ENCODE peak calls at places on chromosome 19, in six cellular contexts. J is lower lobe of right lung, K is trophoblast cell, X is adrenal gland, I is endothelial cell, P is IMR-90. G is an unnamed sample.

GRCh38 chr19:33550741-33551140 is 29.1 kb upstream of the PEPD start:
- DNase-seq in J (no peak), K (no peak), X (no peak), I (no peak), P (no peak), G (no peak)

GRCh38 chr19:10836478-10837325 is 690 bp upstream of the TMED1 start:
- DNase-seq in J (peak), K (no peak), X (peak), I (no peak), P (no peak), G (peak)

GRCh38 chr19:21328402-21328801 is 808 bp downstream of the ZNF708 start:
- DNase-seq in J (no peak), K (peak), X (no peak), I (no peak), P (no peak), G (no peak)

GRCh38 chr19:18379803-18380747 is 5.9 kb upstream of the GDF15 start:
- DNase-seq in J (peak), K (peak), X (peak), I (no peak), P (peak), G (peak)

GRCh38 chr19:17357724-17358123 is 19.4 kb downstream of the PLVAP start:
- DNase-seq in J (no peak), K (no peak), X (no peak), I (no peak), P (no peak), G (no peak)

GRCh38 chr19:45001087-45001739 is at the start of gene RELB:
- DNase-seq in J (peak), K (peak), X (peak), I (peak), P (peak), G (peak)

GRCh38 chr19:48735031-48735615 is 5.3 kb downstream of the RASIP1 start:
- DNase-seq in J (peak), K (peak), X (no peak), I (no peak), P (no peak), G (no peak)

GRCh38 chr19:39352549-39353285 is 10.5 kb downstream of the SAMD4B start:
- DNase-seq in J (no peak), K (no peak), X (no peak), I (no peak), P (no peak), G (no peak)

GRCh38 chr19:19410553-19411550 is 5.4 kb downstream of the GATAD2A start:
- DNase-seq in J (no peak), K (no peak), X (no peak), I (no peak), P (no peak), G (no peak)

GRCh38 chr19:29812080-29812880 is 489 bp downstream of the CCNE1 start:
- DNase-seq in J (peak), K (no peak), X (peak), I (peak), P (no peak), G (no peak)

GRCh38 chr19:58558066-58558622 is at the start of gene UBE2M:
- DNase-seq in J (peak), K (peak), X (peak), I (no peak), P (no peak), G (peak)

GRCh38 chr19:58097783-58098681 is at the start of gene ZSCAN18:
- DNase-seq in J (peak), K (peak), X (peak), I (peak), P (peak), G (peak)

GRCh38 chr19:56324425-56324824 is 9.8 kb upstream of the ZSCAN5A start:
- DNase-seq in J (no peak), K (no peak), X (no peak), I (no peak), P (no peak), G (no peak)

GRCh38 chr19:33193864-33194362 is at the start of gene LRP3:
- DNase-seq in J (peak), K (peak), X (peak), I (no peak), P (peak), G (peak)

GRCh38 chr19:6828698-6829633 is 56.5 kb downstream of the VAV1 start:
- DNase-seq in J (peak), K (peak), X (no peak), I (no peak), P (no peak), G (no peak)

GRCh38 chr19:38247734-38248268 is 8.4 kb downstream of the PPP1R14A start:
- DNase-seq in J (no peak), K (no peak), X (peak), I (no peak), P (no peak), G (no peak)

GRCh38 chr19:7831452-7831851 is 1.4 kb downstream of the EVI5L start:
- DNase-seq in J (no peak), K (peak), X (no peak), I (peak), P (peak), G (peak)

GRCh38 chr19:6006896-6007295 is 29.0 kb upstream of the RANBP3 start:
- DNase-seq in J (no peak), K (no peak), X (no peak), I (no peak), P (no peak), G (no peak)

GRCh38 chr19:37654525-37654832 is 786 bp downstream of the ZFP30 start:
- DNase-seq in J (no peak), K (peak), X (no peak), I (no peak), P (peak), G (no peak)

GRCh38 chr19:45809643-45810159 is 5.4 kb downstream of the RSPH6A start:
- DNase-seq in J (no peak), K (no peak), X (no peak), I (no peak), P (peak), G (no peak)

GRCh38 chr19:49506575-49507105 is 5.8 kb upstream of the FCGRT start:
- DNase-seq in J (peak), K (peak), X (peak), I (peak), P (no peak), G (no peak)

GRCh38 chr19:41397086-41398041 is at the start of the genes BCKDHA and EXOSC5:
- DNase-seq in J (peak), K (peak), X (peak), I (peak), P (peak), G (peak)

GRCh38 chr19:45254044-45254531 is 3.0 kb downstream of the MARK4 start:
- DNase-seq in J (no peak), K (peak), X (no peak), I (no peak), P (no peak), G (no peak)

GRCh38 chr19:45152504-45153338 is 8.1 kb downstream of the NKPD1 start:
- DNase-seq in J (peak), K (peak), X (peak), I (no peak), P (peak), G (peak)